ENCODE peak calls at places on chromosomes 7 and 10, in nine cellular contexts. C is thoracic aorta, L is heart right ventricle, D is BJ, K is tibial artery, G is HL-60, J is aorta, H is right cardiac atrium, W is transverse colon. S is an unnamed sample.

GRCh38 chr10:4243651-4244050 is 458.6 kb upstream of the KLF6 start:
- DNase-seq in C (peak), L (peak), D (peak), K (peak), G (no peak), J (no peak), H (no peak), W (no peak), S (no peak)

GRCh38 chr10:80202934-80203834 is 2.2 kb downstream of the ANXA11 start:
- DNase-seq in C (no peak), L (peak), D (peak), K (peak), G (peak), J (peak), H (peak), W (peak), S (peak)

GRCh38 chr10:16381083-16381482 is 55.7 kb upstream of the PTER start:
- DNase-seq in C (no peak), L (no peak), D (no peak), K (no peak), G (no peak), J (no peak), H (no peak), W (no peak), S (no peak)

GRCh38 chr10:53843691-53844362 is 957.2 kb downstream of the PCDH15 start:
- DNase-seq in C (no peak), L (no peak), D (no peak), K (peak), G (no peak), J (no peak), H (no peak), W (no peak), S (no peak)

GRCh38 chr10:88592425-88592824 is 5.9 kb downstream of the LIPJ start:
- DNase-seq in C (no peak), L (no peak), D (no peak), K (no peak), G (no peak), J (no peak), H (no peak), W (no peak), S (no peak)

GRCh38 chr10:26557641-26558014 is 119.5 kb downstream of the APBB1IP start:
- DNase-seq in C (no peak), L (no peak), D (no peak), K (no peak), G (no peak), J (no peak), H (no peak), W (no peak), S (no peak)

GRCh38 chr7:158239290-158239981 is 348.2 kb downstream of the PTPRN2 start:
- DNase-seq in C (no peak), L (peak), D (no peak), K (no peak), G (no peak), J (no peak), H (peak), W (peak), S (no peak)

GRCh38 chr10:117075064-117075463 is 63.0 kb downstream of the VAX1 start:
- DNase-seq in C (no peak), L (no peak), D (no peak), K (no peak), G (no peak), J (no peak), H (no peak), W (no peak), S (no peak)

GRCh38 chr10:121709674-121710073 is 111.4 kb upstream of the FGFR2 start:
- DNase-seq in C (no peak), L (no peak), D (no peak), K (peak), G (peak), J (no peak), H (no peak), W (no peak), S (no peak)

GRCh38 chr7:2273866-2274265 is 31.8 kb downstream of the NUDT1 start:
- DNase-seq in C (no peak), L (no peak), D (no peak), K (no peak), G (no peak), J (no peak), H (no peak), W (no peak), S (no peak)

GRCh38 chr10:32940321-32941264 is 17.4 kb downstream of the ITGB1 start:
- DNase-seq in C (no peak), L (no peak), D (no peak), K (no peak), G (no peak), J (no peak), H (no peak), W (no peak), S (no peak)

GRCh38 chr7:30842542-30843451 is 68.9 kb upstream of the AQP1 start:
- DNase-seq in C (no peak), L (no peak), D (peak), K (no peak), G (no peak), J (peak), H (peak), W (no peak), S (peak)

GRCh38 chr7:156840134-156840533 is 52.8 kb downstream of the LMBR1 start:
- DNase-seq in C (no peak), L (no peak), D (no peak), K (no peak), G (peak), J (no peak), H (no peak), W (no peak), S (no peak)

GRCh38 chr7:46034056-46034768 is 113.1 kb upstream of the IGFBP3 start:
- DNase-seq in C (no peak), L (no peak), D (peak), K (no peak), G (no peak), J (no peak), H (no peak), W (no peak), S (no peak)

GRCh38 chr10:133032976-133033741 is 54.6 kb upstream of the ADGRA1 start:
- DNase-seq in C (no peak), L (no peak), D (no peak), K (no peak), G (no peak), J (no peak), H (no peak), W (no peak), S (no peak)

GRCh38 chr7:64636386-64636785 is 29.5 kb upstream of the ZNF107 start:
- DNase-seq in C (no peak), L (no peak), D (no peak), K (no peak), G (no peak), J (no peak), H (no peak), W (no peak), S (no peak)

GRCh38 chr7:3918576-3918975 is 617.5 kb downstream of the SDK1 start:
- DNase-seq in C (no peak), L (no peak), D (no peak), K (no peak), G (no peak), J (no peak), H (no peak), W (no peak), S (no peak)

GRCh38 chr10:100890696-100891271 is 22.0 kb upstream of the SLF2 start:
- DNase-seq in C (no peak), L (no peak), D (peak), K (no peak), G (no peak), J (no peak), H (no peak), W (no peak), S (no peak)

GRCh38 chr10:35426657-35427056 is 90.3 kb downstream of the CCNY start:
- DNase-seq in C (no peak), L (no peak), D (no peak), K (no peak), G (no peak), J (no peak), H (no peak), W (no peak), S (no peak)

GRCh38 chr7:17696422-17696821 is 243.9 kb downstream of the SNX13 start:
- DNase-seq in C (no peak), L (no peak), D (no peak), K (peak), G (no peak), J (peak), H (peak), W (peak), S (peak)

GRCh38 chr10:100847440-100847839 is 65.3 kb upstream of the SLF2 start:
- DNase-seq in C (no peak), L (no peak), D (no peak), K (no peak), G (no peak), J (no peak), H (no peak), W (no peak), S (no peak)

GRCh38 chr7:107034553-107034952 is 10.0 kb upstream of the PRKAR2B start:
- DNase-seq in C (no peak), L (no peak), D (no peak), K (no peak), G (no peak), J (no peak), H (no peak), W (no peak), S (no peak)

GRCh38 chr7:36728143-36728542 is 3.8 kb upstream of the AOAH start:
- DNase-seq in C (no peak), L (no peak), D (no peak), K (no peak), G (no peak), J (no peak), H (no peak), W (no peak), S (no peak)

GRCh38 chr10:22620140-22620857 is 94.1 kb downstream of the PIP4K2A start:
- DNase-seq in C (peak), L (peak), D (peak), K (peak), G (no peak), J (peak), H (peak), W (peak), S (peak)

GRCh38 chr10:70863470-70864160 is 24.8 kb downstream of the PCBD1 start:
- DNase-seq in C (no peak), L (no peak), D (no peak), K (no peak), G (no peak), J (no peak), H (no peak), W (no peak), S (no peak)

GRCh38 chr10:70872281-70872680 is 16.1 kb downstream of the PCBD1 start:
- DNase-seq in C (no peak), L (no peak), D (no peak), K (no peak), G (no peak), J (no peak), H (no peak), W (no peak), S (no peak)

GRCh38 chr10:70864940-70865339 is 23.4 kb downstream of the PCBD1 start:
- DNase-seq in C (no peak), L (no peak), D (no peak), K (no peak), G (no peak), J (no peak), H (no peak), W (no peak), S (no peak)

GRCh38 chr10:70866424-70866823 is 21.9 kb downstream of the PCBD1 start:
- DNase-seq in C (no peak), L (no peak), D (no peak), K (no peak), G (peak), J (peak), H (no peak), W (no peak), S (no peak)
- H3K4me3 ChIP-seq in C (no peak), L (no peak), D (no peak), K (no peak), G (no peak), J (no peak), H (no peak), W (no peak), S (no peak)

DNA sequence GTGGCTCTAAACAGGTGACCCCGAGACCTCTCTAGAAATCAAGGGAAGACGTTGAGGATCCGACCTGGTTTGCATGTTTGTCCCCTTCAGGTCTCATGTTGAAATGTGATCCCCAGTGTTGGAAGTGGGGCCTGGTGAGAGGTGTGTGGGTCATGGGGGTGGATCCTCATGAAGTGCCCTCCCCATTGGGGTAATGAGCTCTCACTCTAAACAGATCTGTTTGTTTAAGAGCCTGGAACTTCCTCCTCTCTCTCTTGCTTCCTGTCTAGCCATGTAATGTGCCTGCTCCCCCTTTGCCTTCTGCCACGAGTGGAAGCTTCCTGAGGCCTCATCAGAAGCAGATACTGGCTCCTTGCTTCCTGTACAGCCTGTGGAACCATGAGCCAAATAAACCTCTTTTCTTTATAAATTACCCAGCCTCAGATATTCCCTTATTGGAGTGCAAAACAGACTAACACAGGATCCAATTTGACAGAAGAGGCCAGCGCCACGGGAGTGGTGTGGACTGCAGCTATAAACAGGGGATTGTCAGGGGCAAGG is 10.8 kb upstream of the POLM start:
- DNase-seq in C (no peak), L (no peak), D (no peak), K (no peak), G (peak), J (no peak), H (no peak), W (no peak), S (no peak)
- H3K4me3 ChIP-seq in C (no peak), L (no peak), D (no peak), K (no peak), G (no peak), J (no peak), H (no peak), W (no peak), S (no peak)

DNA sequence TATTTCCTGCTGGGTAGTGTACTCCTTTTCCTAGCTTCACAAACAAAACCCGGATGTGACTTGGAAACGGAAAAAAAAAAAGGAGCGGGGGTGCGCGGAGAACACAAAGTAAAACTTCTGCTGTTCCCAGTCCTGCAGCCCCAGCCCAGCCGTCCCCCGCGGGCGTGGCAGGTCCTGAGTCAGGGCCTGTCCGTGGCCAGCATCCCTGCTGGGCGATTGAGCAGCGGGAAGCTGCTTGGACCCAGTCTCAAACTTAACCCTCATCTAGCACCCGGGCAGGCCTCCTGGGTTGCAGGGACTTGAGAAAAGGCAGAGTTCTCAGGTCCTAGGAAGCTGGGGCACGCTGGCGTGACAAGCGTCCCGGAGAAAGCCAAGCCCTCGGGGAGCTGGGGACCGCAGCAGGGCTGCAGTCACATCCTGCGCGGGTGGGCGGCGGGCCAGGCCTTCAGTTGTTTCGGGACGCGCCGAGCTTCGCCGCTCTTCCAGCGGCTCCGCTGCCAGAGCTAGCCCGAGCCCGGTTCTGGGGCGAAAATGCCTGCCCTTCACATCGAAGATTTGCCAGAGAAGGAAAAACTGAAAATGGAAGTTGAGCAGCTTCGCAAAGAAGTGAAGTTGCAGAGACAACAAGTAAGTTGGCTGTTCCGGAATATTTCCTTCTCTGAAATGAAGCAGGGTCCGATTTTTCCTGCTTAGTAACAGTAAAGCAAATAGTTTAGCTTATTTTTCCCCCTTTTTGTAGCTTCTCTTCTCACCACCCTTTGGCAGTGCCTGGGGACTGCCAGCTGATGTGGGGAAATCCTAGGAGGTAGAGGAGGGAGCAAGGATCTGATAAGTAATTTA is at the start of gene GNG11:
- DNase-seq in C (peak), L (peak), D (no peak), K (peak), G (peak), J (peak), H (peak), W (peak), S (peak)
- H3K4me3 ChIP-seq in C (peak), L (peak), D (peak), K (peak), G (peak), J (peak), H (peak), W (peak), S (peak)

DNA sequence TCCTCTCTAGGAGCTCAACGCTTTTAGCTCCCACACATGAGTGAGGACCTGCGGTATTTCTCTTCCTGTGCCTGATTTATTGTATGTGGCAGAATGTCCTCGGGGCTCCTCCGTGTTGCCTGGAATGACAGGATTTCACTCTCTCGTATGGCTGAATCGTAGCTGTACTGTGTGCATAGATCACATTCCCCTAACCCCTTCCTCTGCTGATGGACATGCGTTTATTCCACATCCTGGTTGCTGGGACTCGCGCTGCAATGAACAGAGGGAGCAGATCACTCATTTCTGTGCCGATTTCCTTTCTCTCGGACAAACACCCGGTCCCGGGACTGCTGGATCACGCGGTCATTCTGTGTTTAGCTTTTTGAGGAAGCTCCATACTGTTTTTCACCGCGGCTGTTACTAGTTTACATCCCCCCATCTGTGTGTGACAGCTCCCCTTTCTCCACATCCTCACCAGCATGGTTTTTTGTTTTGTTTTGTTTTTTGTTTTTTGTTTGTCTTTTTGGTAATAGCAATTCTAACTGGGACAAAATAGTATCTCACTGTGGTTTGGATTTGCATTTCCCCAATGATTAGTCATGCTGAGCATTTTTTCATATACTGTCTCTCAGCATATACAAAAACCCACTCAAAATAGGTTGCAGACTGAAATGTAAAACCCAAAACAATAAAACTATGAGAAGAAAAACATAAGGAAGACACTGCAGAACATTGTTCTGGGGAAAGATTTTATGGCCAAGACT is 76.4 kb downstream of the FOXL3 start:
- DNase-seq in C (no peak), L (no peak), D (no peak), K (no peak), G (no peak), J (peak), H (no peak), W (no peak), S (peak)
- H3K4me3 ChIP-seq in C (peak), L (no peak), D (no peak), K (no peak), G (no peak), J (no peak), H (no peak), W (no peak), S (no peak)

GRCh38 chr7:29193316-29194205 is 1.0 kb upstream of the CHN2 start:
- DNase-seq in C (no peak), L (no peak), D (no peak), K (no peak), G (no peak), J (no peak), H (peak), W (no peak), S (no peak)
- H3K4me3 ChIP-seq in C (peak), L (peak), D (no peak), K (peak), G (no peak), J (no peak), H (peak), W (peak), S (peak)

GRCh38 chr7:70761711-70762328 is 370.1 kb upstream of the GALNT17 start:
- DNase-seq in C (no peak), L (no peak), D (no peak), K (no peak), G (no peak), J (no peak), H (no peak), W (no peak), S (no peak)
- H3K4me3 ChIP-seq in C (no peak), L (no peak), D (no peak), K (no peak), G (no peak), J (no peak), H (no peak), W (no peak), S (no peak)

GRCh38 chr10:7480742-7481381 is 70.0 kb upstream of the SFMBT2 start:
- DNase-seq in C (no peak), L (no peak), D (no peak), K (no peak), G (peak), J (no peak), H (no peak), W (no peak), S (no peak)
- H3K4me3 ChIP-seq in C (no peak), L (no peak), D (no peak), K (no peak), G (no peak), J (no peak), H (no peak), W (no peak), S (no peak)